ENCODE peak calls at places on chromosomes 7 and 10, in seven cellular contexts. One of them, this sample, is unnamed.

GRCh38 chr10:111872591-111872990 is 311.0 kb downstream of the GPAM start:
- DNase-seq in IMR-90: no peak
- DNase-seq in mammary epithelial cell: peak
- DNase-seq in lower lobe of right lung: no peak
- DNase-seq in sigmoid colon: no peak
- DNase-seq in GM23248: peak
- DNase-seq in body of pancreas: no peak
- DNase-seq in this sample: no peak

GRCh38 chr10:114357591-114357990 is 46.7 kb downstream of the AFAP1L2 start:
- DNase-seq in GM23248: no peak
- DNase-seq in lower lobe of right lung: no peak
- DNase-seq in IMR-90: no peak
- DNase-seq in mammary epithelial cell: no peak
- DNase-seq in sigmoid colon: no peak
- DNase-seq in body of pancreas: no peak
- DNase-seq in this sample: no peak

GRCh38 chr7:153382591-153383225 is 623.2 kb downstream of the ACTR3B start:
- DNase-seq in mammary epithelial cell: no peak
- DNase-seq in GM23248: peak
- DNase-seq in body of pancreas: no peak
- DNase-seq in IMR-90: no peak
- DNase-seq in sigmoid colon: peak
- DNase-seq in lower lobe of right lung: no peak
- DNase-seq in this sample: no peak

GRCh38 chr10:97683556-97684357 is 3.3 kb downstream of the AVPI1 start:
- DNase-seq in IMR-90: peak
- DNase-seq in GM23248: peak
- DNase-seq in sigmoid colon: peak
- DNase-seq in mammary epithelial cell: peak
- DNase-seq in body of pancreas: peak
- DNase-seq in lower lobe of right lung: peak
- DNase-seq in this sample: no peak

GRCh38 chr7:137953692-137954470 is 48.0 kb downstream of the CREB3L2 start:
- DNase-seq in GM23248: peak
- DNase-seq in sigmoid colon: no peak
- DNase-seq in body of pancreas: no peak
- DNase-seq in mammary epithelial cell: peak
- DNase-seq in IMR-90: peak
- DNase-seq in lower lobe of right lung: no peak
- DNase-seq in this sample: peak

GRCh38 chr7:35646289-35647033 is 48.5 kb downstream of the HERPUD2 start:
- DNase-seq in IMR-90: no peak
- DNase-seq in mammary epithelial cell: no peak
- DNase-seq in body of pancreas: peak
- DNase-seq in lower lobe of right lung: no peak
- DNase-seq in sigmoid colon: no peak
- DNase-seq in GM23248: no peak
- DNase-seq in this sample: no peak

GRCh38 chr7:93055543-93056107 is 62.2 kb downstream of the SAMD9 start:
- DNase-seq in mammary epithelial cell: peak
- DNase-seq in body of pancreas: no peak
- DNase-seq in GM23248: peak
- DNase-seq in lower lobe of right lung: no peak
- DNase-seq in IMR-90: peak
- DNase-seq in sigmoid colon: no peak
- DNase-seq in this sample: no peak

GRCh38 chr10:116753759-116754158 is 11.4 kb upstream of the HSPA12A start:
- DNase-seq in GM23248: peak
- DNase-seq in IMR-90: peak
- DNase-seq in mammary epithelial cell: peak
- DNase-seq in sigmoid colon: peak
- DNase-seq in lower lobe of right lung: no peak
- DNase-seq in body of pancreas: no peak
- DNase-seq in this sample: no peak

GRCh38 chr10:31942892-31943291 is 14.3 kb upstream of the ARHGAP12 start:
- DNase-seq in sigmoid colon: no peak
- DNase-seq in IMR-90: no peak
- DNase-seq in lower lobe of right lung: no peak
- DNase-seq in body of pancreas: peak
- DNase-seq in GM23248: no peak
- DNase-seq in mammary epithelial cell: no peak
- DNase-seq in this sample: no peak

GRCh38 chr10:126686271-126686670 is 15.8 kb upstream of the C10orf90 start:
- DNase-seq in mammary epithelial cell: no peak
- DNase-seq in sigmoid colon: no peak
- DNase-seq in lower lobe of right lung: no peak
- DNase-seq in body of pancreas: no peak
- DNase-seq in IMR-90: no peak
- DNase-seq in GM23248: peak
- DNase-seq in this sample: no peak

GRCh38 chr10:126685756-126686155 is 15.3 kb upstream of the C10orf90 start:
- DNase-seq in mammary epithelial cell: no peak
- DNase-seq in body of pancreas: no peak
- DNase-seq in GM23248: no peak
- DNase-seq in sigmoid colon: no peak
- DNase-seq in IMR-90: no peak
- DNase-seq in lower lobe of right lung: no peak
- DNase-seq in this sample: no peak

GRCh38 chr10:126686732-126687693 is 16.5 kb upstream of the C10orf90 start:
- DNase-seq in GM23248: no peak
- DNase-seq in lower lobe of right lung: no peak
- DNase-seq in mammary epithelial cell: no peak
- DNase-seq in IMR-90: no peak
- DNase-seq in body of pancreas: no peak
- DNase-seq in sigmoid colon: no peak
- DNase-seq in this sample: no peak

GRCh38 chr10:126684171-126684745 is 13.8 kb upstream of the C10orf90 start:
- DNase-seq in lower lobe of right lung: no peak
- DNase-seq in body of pancreas: no peak
- DNase-seq in mammary epithelial cell: peak
- DNase-seq in GM23248: peak
- DNase-seq in sigmoid colon: no peak
- DNase-seq in IMR-90: no peak
- DNase-seq in this sample: no peak

DNA sequence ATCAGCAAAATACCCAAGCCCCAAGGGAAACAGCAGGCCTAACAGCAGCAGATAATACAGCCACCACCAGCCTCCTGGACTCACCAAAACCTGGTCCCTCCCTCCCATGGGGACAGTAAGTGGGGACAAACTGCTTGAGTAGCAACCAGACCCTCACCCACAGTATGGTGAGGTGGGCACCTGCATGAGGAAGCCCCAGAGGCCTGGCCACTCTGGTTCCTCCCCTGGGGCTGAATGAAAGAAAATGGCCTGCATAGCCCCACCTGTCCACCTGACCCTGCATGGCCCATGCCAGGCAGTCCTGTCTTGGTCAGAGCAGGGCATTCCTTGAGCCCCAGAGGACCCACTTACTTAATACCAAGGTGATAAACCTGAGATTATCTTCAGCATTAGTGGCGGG is 13.0 kb upstream of the C10orf90 start:
- DNase-seq in GM23248: no peak
- DNase-seq in body of pancreas: no peak
- DNase-seq in mammary epithelial cell: no peak
- DNase-seq in IMR-90: no peak
- DNase-seq in sigmoid colon: no peak
- DNase-seq in lower lobe of right lung: no peak
- DNase-seq in this sample: peak
- H3K27ac ChIP-seq in GM23248: no peak
- H3K27ac ChIP-seq in body of pancreas: no peak
- H3K27ac ChIP-seq in mammary epithelial cell: no peak
- H3K27ac ChIP-seq in IMR-90: no peak
- H3K27ac ChIP-seq in sigmoid colon: no peak
- H3K27ac ChIP-seq in lower lobe of right lung: no peak
- H3K27ac ChIP-seq in this sample: no peak

GRCh38 chr10:3980139-3980538 is 195.1 kb upstream of the KLF6 start:
- DNase-seq in IMR-90: no peak
- DNase-seq in mammary epithelial cell: no peak
- DNase-seq in body of pancreas: no peak
- DNase-seq in GM23248: no peak
- DNase-seq in lower lobe of right lung: no peak
- DNase-seq in sigmoid colon: no peak
- DNase-seq in this sample: no peak
- H3K4me3 ChIP-seq in IMR-90: no peak
- H3K4me3 ChIP-seq in mammary epithelial cell: no peak
- H3K4me3 ChIP-seq in body of pancreas: no peak
- H3K4me3 ChIP-seq in GM23248: no peak
- H3K4me3 ChIP-seq in lower lobe of right lung: no peak
- H3K4me3 ChIP-seq in sigmoid colon: no peak
- H3K4me3 ChIP-seq in this sample: no peak

DNA sequence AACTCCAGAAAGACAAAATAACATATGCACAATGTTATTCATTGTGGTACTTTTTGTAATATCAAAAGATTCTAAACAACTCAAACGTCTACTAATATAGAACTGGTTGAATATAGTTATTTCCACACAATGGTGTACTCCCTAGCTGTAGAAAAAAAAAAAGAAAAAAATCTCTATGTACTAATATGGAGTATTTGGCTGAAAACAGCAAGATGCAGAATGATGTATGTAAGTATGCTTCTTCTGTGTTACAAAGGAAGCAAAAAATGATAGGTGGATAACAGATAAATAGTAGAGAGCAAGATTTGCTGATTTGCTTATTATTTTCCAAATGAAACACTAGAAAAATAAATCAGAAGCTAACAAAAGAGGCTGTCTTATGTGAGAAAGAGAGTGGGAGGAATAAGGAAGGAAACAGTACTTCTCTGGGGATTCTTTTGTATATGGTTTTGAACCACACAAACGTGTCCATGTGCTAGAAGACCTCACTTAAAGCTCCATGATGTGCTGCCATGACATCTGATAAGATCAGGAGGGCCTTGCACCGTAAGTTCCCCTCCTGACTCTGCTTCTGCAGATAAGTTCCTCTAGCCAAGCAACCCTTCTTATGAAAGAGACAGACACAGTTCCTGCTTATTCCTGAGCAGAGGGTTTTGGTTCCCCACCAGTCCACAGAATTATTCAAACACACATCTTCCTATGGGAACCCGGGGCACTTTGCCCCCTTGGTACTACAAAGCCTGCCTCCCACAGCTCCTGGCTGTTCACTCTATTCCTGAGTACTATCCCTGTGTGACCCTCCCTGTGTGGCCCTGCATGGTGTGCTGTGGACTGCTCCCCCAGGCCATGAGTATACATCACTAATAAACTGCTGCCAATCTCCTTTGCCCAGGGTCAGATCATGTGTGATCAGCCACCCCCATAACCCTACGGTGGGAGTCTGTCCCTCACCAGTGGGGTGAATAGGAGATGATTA is 159.1 kb downstream of the CCDC71L start:
- DNase-seq in IMR-90: no peak
- DNase-seq in body of pancreas: no peak
- DNase-seq in mammary epithelial cell: no peak
- DNase-seq in GM23248: no peak
- DNase-seq in lower lobe of right lung: no peak
- DNase-seq in sigmoid colon: no peak
- DNase-seq in this sample: no peak
- H3K27ac ChIP-seq in IMR-90: no peak
- H3K27ac ChIP-seq in body of pancreas: no peak
- H3K27ac ChIP-seq in mammary epithelial cell: no peak
- H3K27ac ChIP-seq in GM23248: no peak
- H3K27ac ChIP-seq in lower lobe of right lung: no peak
- H3K27ac ChIP-seq in sigmoid colon: no peak
- H3K27ac ChIP-seq in this sample: no peak

DNA sequence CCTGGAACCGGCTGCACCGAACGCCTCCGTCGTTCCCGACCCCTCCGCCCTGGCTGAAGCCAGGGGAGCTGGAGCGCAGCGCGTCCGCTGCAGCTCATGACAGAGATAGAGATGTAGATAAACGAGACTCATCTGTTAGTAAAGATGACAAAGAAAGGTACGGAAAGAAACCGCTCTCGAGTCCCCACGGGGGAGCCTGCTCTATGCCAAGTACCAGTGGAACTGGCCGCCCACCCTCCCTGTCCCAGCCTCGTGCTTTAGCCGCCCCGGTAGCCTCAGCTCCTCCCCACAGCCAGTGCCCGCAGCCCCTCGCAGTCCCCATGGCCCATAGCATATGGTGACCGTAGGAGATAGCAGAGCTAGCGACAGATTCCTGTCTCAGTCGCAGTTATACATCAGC is 344.7 kb upstream of the GALNT17 start:
- DNase-seq in sigmoid colon: no peak
- DNase-seq in IMR-90: no peak
- DNase-seq in mammary epithelial cell: no peak
- DNase-seq in lower lobe of right lung: no peak
- DNase-seq in GM23248: no peak
- DNase-seq in body of pancreas: no peak
- DNase-seq in this sample: no peak
- H3K4me3 ChIP-seq in sigmoid colon: no peak
- H3K4me3 ChIP-seq in IMR-90: no peak
- H3K4me3 ChIP-seq in mammary epithelial cell: no peak
- H3K4me3 ChIP-seq in lower lobe of right lung: no peak
- H3K4me3 ChIP-seq in GM23248: no peak
- H3K4me3 ChIP-seq in body of pancreas: no peak
- H3K4me3 ChIP-seq in this sample: no peak

This sample was measured in WERI-Rb-1.